ENCODE peak calls at places on chromosomes 4 and X, in four cellular contexts. D, T, P and L are unnamed samples.

GRCh38 chrX:74325130-74326059 is 21.4 kb downstream of the ZCCHC13 start:
- DNase-seq in P (no peak), D (no peak), T (no peak), L (no peak)

GRCh38 chr4:114223580-114223979 is 244.1 kb upstream of the ARSJ start:
- DNase-seq in D (no peak), P (no peak), T (no peak), L (no peak)

GRCh38 chr4:86247906-86248305 is 111.9 kb downstream of the MAPK10 start:
- DNase-seq in P (no peak), D (no peak), T (no peak), L (no peak)

GRCh38 chr4:183175631-183176232 is 76.7 kb downstream of the WWC2 start:
- DNase-seq in D (no peak), P (no peak), T (peak), L (no peak)

GRCh38 chrX:97158270-97158669 is 274.6 kb downstream of the RPA4 start:
- DNase-seq in P (no peak), D (no peak), T (no peak), L (no peak)

GRCh38 chr4:105474110-105474518 is 252 bp upstream of the PPA2 start:
- DNase-seq in P (no peak), T (peak), D (peak), L (no peak)

GRCh38 chrX:105375816-105376215 is 155.3 kb upstream of the TEX13A start:
- DNase-seq in P (no peak), T (peak), D (no peak), L (no peak)

GRCh38 chrX:65674351-65674893 is 7.0 kb downstream of the MSN start:
- DNase-seq in D (no peak), P (no peak), T (no peak), L (no peak)

GRCh38 chrX:16946971-16947562 is 609 bp downstream of the REPS2 start:
- DNase-seq in P (peak), T (no peak), D (no peak), L (no peak)

GRCh38 chr4:48557478-48557877 is 67.4 kb downstream of the ZAR1 start:
- DNase-seq in D (no peak), P (no peak), T (no peak), L (no peak)
- TF ChIP-seq CTCF in D (no peak), P (no peak), T (peak), L (peak)

DNA sequence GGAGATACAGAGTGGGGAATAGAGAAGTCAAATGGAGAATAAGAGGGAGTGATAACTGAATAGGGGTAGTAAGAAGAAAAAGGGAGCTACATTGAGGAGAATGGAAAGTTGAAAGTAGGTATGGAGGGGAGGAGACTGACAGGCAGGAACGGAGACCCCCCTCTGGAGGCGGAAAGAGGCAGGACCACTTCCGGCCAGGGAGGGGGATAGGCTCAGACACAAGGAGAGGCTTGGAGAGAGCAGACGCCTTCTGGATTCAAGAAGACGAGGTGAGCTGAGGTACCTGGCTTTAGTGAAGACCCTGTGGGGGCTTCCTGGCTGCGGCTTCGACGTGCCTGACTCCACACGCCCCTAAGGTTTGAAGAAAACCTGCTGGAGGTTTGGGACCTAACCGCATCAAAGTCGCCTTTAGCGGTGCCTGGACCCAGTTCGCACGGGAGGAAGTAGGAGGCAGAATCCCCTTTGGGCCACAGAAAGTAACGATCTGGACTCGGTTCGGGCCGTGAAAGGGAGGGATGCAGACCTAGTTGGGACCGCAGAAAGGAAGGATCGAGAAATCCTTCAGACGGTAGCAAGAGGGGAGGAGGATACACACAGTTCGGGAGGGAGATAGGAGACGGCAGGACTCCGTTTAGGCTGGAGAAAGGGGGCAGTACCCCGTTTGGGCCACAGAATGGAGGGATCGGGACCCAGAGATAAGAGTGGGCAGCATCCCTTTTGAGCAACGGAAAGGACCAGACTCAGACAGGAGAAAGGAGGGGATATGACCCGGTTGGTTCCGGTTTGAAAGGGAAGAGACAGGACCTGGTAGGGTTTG is at the start of gene TRO:
- DNase-seq in T (peak), P (no peak), D (no peak), L (no peak)
- H3K4me3 ChIP-seq in T (peak), P (no peak), D (peak), L (peak)

GRCh38 chr4:128427832-128428366 is 140.3 kb upstream of the PGRMC2 start:
- DNase-seq in D (no peak), P (no peak), T (peak), L (peak)
- TF ChIP-seq CTCF in D (peak), P (no peak), T (peak), L (peak)

GRCh38 chr4:98516441-98517323 is 141.7 kb downstream of the TSPAN5 start:
- DNase-seq in T (no peak), D (no peak), P (no peak), L (no peak)

GRCh38 chr4:98517444-98518021 is 140.9 kb downstream of the TSPAN5 start:
- DNase-seq in P (no peak), D (no peak), T (no peak), L (no peak)

GRCh38 chr4:98514930-98515809 is 143.2 kb downstream of the TSPAN5 start:
- DNase-seq in D (no peak), P (no peak), T (no peak), L (no peak)

GRCh38 chr4:98518555-98519267 is 139.7 kb downstream of the TSPAN5 start:
- DNase-seq in D (no peak), T (no peak), P (no peak), L (no peak)

DNA sequence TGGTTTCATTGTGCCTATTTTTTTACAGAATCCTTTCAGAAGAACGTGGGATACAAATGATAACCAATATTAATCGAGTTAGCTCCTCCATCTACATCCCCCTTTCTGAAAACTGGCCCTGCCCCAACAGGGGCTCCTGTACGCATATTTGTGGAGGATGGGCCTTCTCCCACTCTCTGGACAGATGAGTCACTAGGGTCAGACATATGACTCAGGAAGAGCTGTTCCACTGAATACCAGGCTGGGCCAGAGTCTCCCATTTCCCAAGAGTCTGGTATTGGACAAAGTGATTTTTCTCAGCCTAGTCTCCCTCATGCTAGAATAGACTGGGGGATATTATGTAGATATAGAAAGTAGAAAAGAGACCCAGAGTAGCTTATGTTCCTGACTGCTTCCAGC is 142.4 kb downstream of the TSPAN5 start:
- DNase-seq in T (peak), P (no peak), D (no peak), L (peak)
- H3K4me3 ChIP-seq in T (no peak), P (no peak), D (no peak), L (no peak)

DNA sequence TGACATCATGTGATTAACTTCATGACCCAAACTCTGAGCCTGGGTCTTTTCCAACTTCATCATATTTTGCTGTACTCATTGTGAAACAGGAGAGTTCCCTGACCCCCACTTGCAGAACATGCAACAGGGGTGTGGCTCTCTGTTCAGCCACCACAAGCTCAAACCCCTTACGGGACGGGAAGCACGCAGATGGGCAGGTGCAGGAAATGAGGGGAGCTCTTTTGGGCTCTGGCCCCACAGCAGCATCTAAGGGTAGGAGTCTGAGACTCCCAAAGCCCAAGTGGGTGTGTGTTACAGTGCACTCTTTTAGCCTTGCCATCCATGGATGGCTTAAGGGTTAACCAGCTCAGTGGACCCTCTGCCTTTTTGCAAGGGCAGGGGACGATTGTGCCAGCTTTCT is 599.5 kb upstream of the SMIM31 start:
- DNase-seq in T (no peak), D (no peak), P (no peak), L (no peak)
- TF ChIP-seq CTCF in T (no peak), D (no peak), P (no peak), L (no peak)

DNA sequence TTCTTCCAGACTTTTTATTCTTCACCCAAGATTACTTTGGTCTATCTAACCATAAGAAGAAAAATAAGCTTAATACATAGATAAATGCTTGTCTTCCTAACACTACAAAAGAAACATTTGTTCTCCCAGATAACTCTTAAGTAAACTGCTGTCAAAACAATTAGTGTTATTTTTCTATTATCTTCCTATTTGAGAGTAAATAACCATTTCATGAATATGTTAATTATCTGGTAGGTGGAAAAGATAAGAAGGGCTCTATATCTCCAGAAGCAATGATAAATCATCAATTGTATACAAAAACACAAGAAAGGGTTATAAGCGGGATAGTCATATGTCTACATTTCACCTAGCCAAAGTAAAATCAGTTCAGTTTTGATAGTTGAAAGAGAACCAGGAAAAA is 180.4 kb downstream of the ZIC3 start:
- DNase-seq in D (no peak), T (no peak), P (no peak), L (no peak)
- H3K4me3 ChIP-seq in D (no peak), T (no peak), P (no peak), L (no peak)

GRCh38 chr4:149645790-149646189 is 169.9 kb downstream of the IQCM start:
- DNase-seq in T (no peak), D (no peak), P (no peak), L (no peak)
- TF ChIP-seq CTCF in T (no peak), D (no peak), P (no peak), L (peak)

GRCh38 chrX:7346021-7346420 is 198.1 kb upstream of the PUDP start:
- DNase-seq in D (no peak), T (peak), P (no peak), L (no peak)
- H3K4me3 ChIP-seq in D (no peak), T (no peak), P (no peak), L (no peak)

GRCh38 chr4:110196206-110196870 is 2.1 kb downstream of the ELOVL6 start:
- DNase-seq in T (peak), D (peak), P (peak), L (no peak)
- TF ChIP-seq CTCF in T (no peak), D (no peak), P (no peak), L (no peak)